ENCODE peak calls at places on chromosome 2, in four cellular contexts. F is K562, O is HCT116, R is SK-N-SH. B is an unnamed sample.

GRCh38 chr2:198102120-198102519 is 297.7 kb downstream of the PLCL1 start:
- DNase-seq in F (no peak), O (no peak), R (no peak), B (no peak)

GRCh38 chr2:8544786-8545631 is 136.8 kb upstream of the ID2 start:
- DNase-seq in F (peak), O (peak), R (peak), B (peak)

GRCh38 chr2:202157211-202157985 is 81.0 kb downstream of the SUMO1 start:
- DNase-seq in F (no peak), O (no peak), R (no peak), B (no peak)

GRCh38 chr2:174667461-174667860 is 69.9 kb upstream of the WIPF1 start:
- DNase-seq in F (no peak), O (no peak), R (no peak), B (no peak)

GRCh38 chr2:96537066-96537733 is 648 bp downstream of the ARID5A start:
- DNase-seq in F (peak), O (no peak), R (peak), B (no peak)

GRCh38 chr2:27150639-27151230 is 1.9 kb downstream of the TCF23 start:
- DNase-seq in F (no peak), O (no peak), R (no peak), B (no peak)

GRCh38 chr2:45040786-45041185 is 31.5 kb upstream of the SIX2 start:
- DNase-seq in F (no peak), O (no peak), R (no peak), B (no peak)

GRCh38 chr2:85786444-85786843 is 32.7 kb downstream of the ATOH8 start:
- DNase-seq in F (no peak), O (no peak), R (no peak), B (no peak)

GRCh38 chr2:240898731-240899467 is 2.9 kb upstream of the MAB21L4 start:
- DNase-seq in F (no peak), O (no peak), R (no peak), B (no peak)

GRCh38 chr2:241776336-241777166 is at the start of gene GAL3ST2:
- DNase-seq in F (no peak), O (no peak), R (peak), B (no peak)

GRCh38 chr2:202494300-202494699 is 118.2 kb downstream of the BMPR2 start:
- DNase-seq in F (no peak), O (no peak), R (peak), B (peak)

GRCh38 chr2:3637692-3638455 is 20.1 kb upstream of the ALLC start:
- DNase-seq in F (no peak), O (no peak), R (no peak), B (no peak)

GRCh38 chr2:121723316-121723715 is 13.4 kb downstream of the NIFK start:
- DNase-seq in F (no peak), O (no peak), R (no peak), B (no peak)

GRCh38 chr2:121727332-121727731 is 9.3 kb downstream of the NIFK start:
- DNase-seq in F (no peak), O (no peak), R (no peak), B (no peak)

GRCh38 chr2:121717529-121717928 is 19.1 kb downstream of the NIFK start:
- DNase-seq in F (no peak), O (no peak), R (no peak), B (no peak)

GRCh38 chr2:121722479-121722878 is 14.2 kb downstream of the NIFK start:
- DNase-seq in F (peak), O (no peak), R (no peak), B (no peak)

GRCh38 chr2:121721926-121722325 is 14.7 kb downstream of the NIFK start:
- DNase-seq in F (no peak), O (no peak), R (no peak), B (no peak)
- TF ChIP-seq ELF1 in F (no peak), O (no peak), R (no peak), B (no peak)

GRCh38 chr2:150144546-150145305 is 342.7 kb downstream of the RND3 start:
- DNase-seq in F (no peak), O (no peak), R (no peak), B (no peak)
- TF ChIP-seq ELF1 in F (no peak), O (no peak), R (no peak), B (no peak)

GRCh38 chr2:71223767-71224333 is 3.1 kb downstream of the PAIP2B start:
- DNase-seq in F (peak), O (peak), R (peak), B (peak)
- TF ChIP-seq ELF1 in F (no peak), O (no peak), R (no peak), B (no peak)

DNA sequence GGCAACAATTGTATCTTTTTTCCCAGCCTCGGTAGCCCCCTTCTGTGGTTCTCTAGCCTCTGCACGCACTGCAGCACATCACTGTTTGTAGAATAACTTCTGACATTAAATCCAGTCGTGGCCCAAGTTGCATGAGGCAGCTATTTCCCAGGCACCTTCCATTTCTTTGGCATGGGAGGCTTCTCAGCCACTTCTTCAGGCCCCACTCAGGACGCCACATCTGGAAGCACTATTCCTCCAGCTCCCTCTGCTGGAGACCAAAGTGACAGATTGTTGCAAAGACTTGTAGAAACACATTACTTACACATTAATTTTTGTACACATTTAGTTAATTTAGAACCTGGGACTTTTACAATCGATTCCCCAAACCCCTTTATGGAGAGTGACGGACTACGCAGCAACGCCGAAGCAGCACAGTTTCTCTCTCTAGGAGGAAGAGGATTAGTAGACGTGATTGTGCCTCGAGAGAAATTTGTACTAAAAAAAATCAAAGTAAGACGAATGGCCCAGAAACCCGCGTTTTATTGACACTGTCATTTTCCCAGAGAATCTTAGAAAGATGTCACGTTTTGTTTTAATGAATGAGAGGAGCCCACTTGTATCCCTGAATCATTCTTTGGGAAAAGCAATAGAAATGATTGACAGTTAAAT is 57.8 kb upstream of the RGPD5 start:
- DNase-seq in F (peak), O (peak), R (peak), B (peak)
- TF ChIP-seq ELF1 in F (no peak), O (no peak), R (no peak), B (no peak)

GRCh38 chr2:122417114-122417513 is 661.7 kb downstream of the TSN start:
- DNase-seq in F (no peak), O (no peak), R (no peak), B (no peak)

GRCh38 chr2:122411231-122411630 is 655.8 kb downstream of the TSN start:
- DNase-seq in F (no peak), O (no peak), R (no peak), B (no peak)

GRCh38 chr2:122412360-122412759 is 656.9 kb downstream of the TSN start:
- DNase-seq in F (no peak), O (no peak), R (no peak), B (no peak)

GRCh38 chr2:122414911-122415310 is 659.5 kb downstream of the TSN start:
- DNase-seq in F (no peak), O (no peak), R (no peak), B (no peak)
- TF ChIP-seq ELF1 in F (no peak), O (no peak), R (no peak), B (no peak)

DNA sequence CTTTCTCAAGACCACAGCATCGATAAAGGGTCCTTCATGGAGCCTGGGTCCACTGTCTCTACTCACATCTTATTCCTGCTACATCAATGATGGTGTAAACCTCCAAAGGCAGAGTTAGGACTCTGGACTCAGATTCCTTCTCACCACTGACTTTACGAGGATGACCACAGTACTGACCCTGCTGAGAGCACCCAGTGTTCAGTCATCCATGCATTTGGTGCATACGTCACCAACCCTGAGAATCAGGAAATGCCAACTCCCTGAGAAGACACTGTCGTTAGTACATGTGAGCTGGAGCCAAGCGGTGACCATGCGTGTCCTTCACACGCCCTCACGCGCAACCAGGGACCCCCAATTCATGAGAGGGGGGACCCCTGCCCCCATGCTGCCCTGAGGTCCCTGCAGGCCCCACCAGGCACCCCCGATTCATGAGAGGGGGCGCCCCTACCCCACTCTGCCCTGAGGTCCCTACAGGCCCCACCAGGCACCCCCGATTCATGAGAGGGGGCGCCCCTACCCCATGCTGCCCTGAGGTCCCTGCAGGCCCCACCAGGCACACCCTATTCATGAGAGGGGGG is 178.4 kb upstream of the TPO start:
- DNase-seq in F (no peak), O (no peak), R (no peak), B (no peak)
- TF ChIP-seq ELF1 in F (no peak), O (no peak), R (no peak), B (no peak)

GRCh38 chr2:176597916-176598315 is 328.7 kb downstream of the MTX2 start:
- DNase-seq in F (no peak), O (no peak), R (no peak), B (no peak)
- TF ChIP-seq ELF1 in F (no peak), O (no peak), R (no peak), B (no peak)

GRCh38 chr2:41706261-41706660 is 341.6 kb upstream of the PKDCC start:
- DNase-seq in F (no peak), O (no peak), R (no peak), B (no peak)
- TF ChIP-seq ELF1 in F (no peak), O (no peak), R (no peak), B (no peak)